ENCODE peak calls at places on chromosomes 6 and 20, in five cellular contexts. I is MCF 10A, C is left lung, F is nephron progenitor cell, K is cardiac muscle cell. P is an unnamed sample.
A peak's percentile ranks its signal among the peaks of the same experiment; 100 is the strongest.

GRCh38 chr6:144321839-144322591 is 36.9 kb downstream of the UTRN start:
- DNase-seq in C (no peak), K (no peak), I (peak; percentile 52), F (no peak), P (no peak)

GRCh38 chr6:101730954-101731353 is 337.4 kb downstream of the GRIK2 start:
- DNase-seq in I (no peak), K (no peak), F (no peak), C (no peak), P (no peak)

GRCh38 chr6:85130743-85131142 is 319.1 kb upstream of the NT5E start:
- DNase-seq in F (no peak), I (no peak), C (no peak), K (no peak), P (no peak)

GRCh38 chr20:20237093-20237959 is 130.6 kb upstream of the INSM1 start:
- DNase-seq in F (peak; percentile 54), K (peak; percentile 75), C (no peak), I (peak; percentile 65), P (peak; percentile 60)

GRCh38 chr20:50670126-50670862 is 21.0 kb downstream of the RIPOR3 start:
- DNase-seq in I (peak; percentile 47), K (no peak), C (no peak), F (no peak), P (no peak)

GRCh38 chr6:41693281-41693838 is 42.0 kb downstream of the TFEB start:
- DNase-seq in F (no peak), C (no peak), K (no peak), I (no peak), P (no peak)

GRCh38 chr20:58808296-58809046 is 42.2 kb downstream of the GNAS-AS1 start:
- DNase-seq in C (no peak), K (peak; percentile 28), F (no peak), I (no peak), P (no peak)

GRCh38 chr6:169859401-169859977 is 108.1 kb downstream of the ERMARD start:
- DNase-seq in C (no peak), F (no peak), K (no peak), I (no peak), P (no peak)

GRCh38 chr20:41345729-41346067 is 5.1 kb downstream of the LPIN3 start:
- DNase-seq in C (no peak), I (no peak), K (no peak), F (no peak), P (no peak)

GRCh38 chr6:30009113-30009512 is 52.0 kb upstream of the POLR1H start:
- DNase-seq in C (no peak), I (no peak), K (no peak), F (no peak), P (no peak)

GRCh38 chr6:121435444-121436069 is at the start of gene GJA1:
- DNase-seq in F (peak; percentile 37), K (peak; percentile 73), C (no peak), I (no peak), P (no peak)

GRCh38 chr6:123777554-123777953 is 26.1 kb upstream of the NKAIN2 start:
- DNase-seq in I (peak; percentile 54), F (no peak), C (no peak), K (no peak), P (no peak)

GRCh38 chr20:23646106-23646958 is 8.6 kb upstream of the CST3 start:
- DNase-seq in C (no peak), I (no peak), K (no peak), F (no peak), P (no peak)

GRCh38 chr20:49460916-49461315 is 21.6 kb downstream of the KCNB1 start:
- DNase-seq in C (no peak), I (peak; percentile 96), K (no peak), F (no peak), P (no peak)

GRCh38 chr20:9028419-9028818 is 40.5 kb upstream of the PLCB4 start:
- DNase-seq in I (no peak), F (no peak), C (no peak), K (no peak), P (peak; percentile 36)

GRCh38 chr6:5085638-5086293 is 625 bp downstream of the PPP1R3G start:
- DNase-seq in C (no peak), F (peak; percentile 74), I (no peak), K (peak; percentile 70), P (peak; percentile 69)

GRCh38 chr6:134525190-134525868 is 207.4 kb upstream of the SGK1 start:
- DNase-seq in C (no peak), F (no peak), K (peak; percentile 14), I (no peak), P (no peak)

GRCh38 chr6:13068558-13069210 is 259.7 kb downstream of the TBC1D7 start:
- DNase-seq in C (no peak), K (no peak), I (no peak), F (no peak), P (no peak)

GRCh38 chr6:19408331-19408730 is 428.8 kb upstream of the ID4 start:
- DNase-seq in I (no peak), K (no peak), F (no peak), C (no peak), P (no peak)

GRCh38 chr20:49964964-49965780 is 17.6 kb upstream of the SNAI1 start:
- DNase-seq in K (peak; percentile 62), I (peak; percentile 53), C (no peak), F (peak; percentile 59), P (peak; percentile 68)

GRCh38 chr6:77181749-77182148 is 281.5 kb downstream of the HTR1B start:
- DNase-seq in K (no peak), C (no peak), I (no peak), F (no peak), P (no peak)

GRCh38 chr6:165178056-165178455 is 131.3 kb downstream of the C6orf118 start:
- DNase-seq in F (no peak), K (no peak), C (no peak), I (peak; percentile 72), P (no peak)

GRCh38 chr6:43766964-43767461 is 3.0 kb upstream of the VEGFA start:
- DNase-seq in K (no peak), I (no peak), F (no peak), C (no peak), P (no peak)

GRCh38 chr6:137724495-137725211 is 142.4 kb upstream of the TNFAIP3 start:
- DNase-seq in I (no peak), K (no peak), F (no peak), C (peak; percentile 79), P (no peak)

GRCh38 chr6:84601366-84601765 is 163.0 kb downstream of the TBX18 start:
- DNase-seq in I (no peak), F (no peak), K (no peak), C (no peak), P (no peak)

GRCh38 chr6:40799296-40800020 is 212.3 kb upstream of the LRFN2 start:
- DNase-seq in F (no peak), I (no peak), C (no peak), K (no peak), P (peak; percentile 61)

GRCh38 chr20:45976132-45976531 is 4.1 kb upstream of the ZNF335 start:
- DNase-seq in I (no peak), F (no peak), K (no peak), C (no peak), P (no peak)

GRCh38 chr6:129683606-129684322 is 26.2 kb downstream of the ARHGAP18 start:
- DNase-seq in I (peak; percentile 94), K (no peak), C (peak; percentile 84), F (no peak), P (no peak)

GRCh38 chr20:3797592-3798404 is 1.7 kb downstream of the CDC25B start:
- DNase-seq in K (no peak), I (peak; percentile 85), C (no peak), F (no peak), P (no peak)

GRCh38 chr6:166903027-166903426 is 53.3 kb downstream of the RNASET2 start:
- DNase-seq in C (no peak), I (no peak), F (no peak), K (no peak), P (no peak)

GRCh38 chr20:50602432-50603088 is 88.8 kb downstream of the RIPOR3 start:
- DNase-seq in C (peak; percentile 39), I (no peak), K (no peak), F (no peak), P (no peak)

GRCh38 chr6:158780963-158781691 is 38.0 kb downstream of the EZR start:
- DNase-seq in I (no peak), K (no peak), F (no peak), C (no peak), P (no peak)

GRCh38 chr6:155765275-155766194 is 309.9 kb upstream of the NOX3 start:
- DNase-seq in I (peak; percentile 11), K (no peak), C (no peak), F (no peak), P (no peak)
- TF ChIP-seq CTCF in I (no peak), K (no peak), C (no peak), F (no peak), P (no peak)

GRCh38 chr20:54479138-54479906 is 3.9 kb downstream of the DOK5 start:
- DNase-seq in I (peak; percentile 4), K (peak; percentile 10), C (no peak), F (no peak), P (no peak)
- TF ChIP-seq CTCF in I (no peak), K (peak; percentile 35), C (no peak), F (peak; percentile 33), P (peak; percentile 10)

GRCh38 chr6:45985026-45985425 is 30.6 kb downstream of the CLIC5 start:
- DNase-seq in K (no peak), C (no peak), I (no peak), F (no peak), P (no peak)
- TF ChIP-seq CTCF in K (no peak), C (no peak), I (no peak), F (no peak), P (no peak)

GRCh38 chr20:47782920-47783552 is 2.2 kb downstream of the SULF2 start:
- DNase-seq in F (no peak), I (no peak), C (no peak), K (no peak), P (no peak)
- TF ChIP-seq CTCF in F (no peak), I (no peak), C (no peak), K (no peak), P (no peak)

GRCh38 chr6:118288355-118289124 is 259.6 kb upstream of the PLN start:
- DNase-seq in F (no peak), C (no peak), K (no peak), I (peak; percentile 30), P (no peak)
- TF ChIP-seq CTCF in F (no peak), C (no peak), K (peak; percentile 11), I (peak; percentile 30), P (no peak)

GRCh38 chr6:11766056-11766455 is 12.5 kb downstream of the ADTRP start:
- DNase-seq in K (no peak), F (no peak), C (no peak), I (no peak), P (no peak)
- TF ChIP-seq CTCF in K (peak; percentile 14), F (no peak), C (no peak), I (no peak), P (no peak)

DNA sequence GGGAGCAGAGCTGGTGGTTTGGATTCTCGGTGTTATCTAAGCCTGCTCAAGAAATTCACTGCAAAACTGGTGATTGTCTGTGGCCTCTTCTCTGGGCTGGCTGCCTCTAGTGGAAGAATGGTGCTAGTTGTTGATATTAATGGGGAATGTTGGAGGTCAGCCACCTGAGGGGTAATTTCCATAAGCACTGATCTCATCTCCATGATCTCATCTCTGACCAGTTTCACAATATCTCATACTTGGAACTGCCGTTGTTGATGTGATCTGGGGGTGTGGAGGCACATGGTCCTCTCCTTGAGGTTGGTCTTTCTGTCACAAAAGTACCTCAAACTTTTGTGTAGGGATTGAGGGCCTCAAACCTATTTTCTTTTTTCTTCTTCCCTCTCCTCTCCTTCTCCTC is 102.6 kb downstream of the CD109 start:
- DNase-seq in C (no peak), K (no peak), F (no peak), I (peak; percentile 86), P (no peak)
- TF ChIP-seq CTCF in C (no peak), K (peak; percentile 48), F (no peak), I (peak; percentile 47), P (no peak)

P was measured in glutamatergic neuron.